ENCODE peak calls at places on chromosomes 2 and 18, in four cellular contexts. O is ovary, R is esophagus squamous epithelium, W is stomach. M is an unnamed sample.
A peak's percentile ranks its signal among the peaks of the same experiment; 100 is the strongest.

GRCh38 chr2:128645631-128646030 is 327.0 kb upstream of the HS6ST1 start:
- DNase-seq in O (no peak), R (no peak), W (peak; percentile 19), M (no peak)

GRCh38 chr2:233332125-233332524 is 22.2 kb upstream of the DGKD start:
- DNase-seq in O (no peak), R (no peak), W (no peak), M (no peak)

GRCh38 chr2:144015655-144016245 is 504.2 kb downstream of the ZEB2 start:
- DNase-seq in O (no peak), R (no peak), W (no peak), M (no peak)

GRCh38 chr2:83196225-83196624 is 1262.9 kb downstream of the SUCLG1 start:
- DNase-seq in O (no peak), R (no peak), W (no peak), M (no peak)

GRCh38 chr2:39171618-39172017 is 50.8 kb upstream of the SOS1 start:
- DNase-seq in O (no peak), R (no peak), W (no peak), M (no peak)

GRCh38 chr2:143230506-143231256 is 101.5 kb downstream of the ARHGAP15 start:
- DNase-seq in O (no peak), R (no peak), W (no peak), M (no peak)

GRCh38 chr2:42905341-42906114 is 113.1 kb upstream of the HAAO start:
- DNase-seq in O (no peak), R (no peak), W (no peak), M (no peak)

GRCh38 chr2:118386636-118387302 is 298.5 kb downstream of the INSIG2 start:
- DNase-seq in O (no peak), R (no peak), W (no peak), M (no peak)

GRCh38 chr2:53475320-53475719 is 292.3 kb upstream of the CHAC2 start:
- DNase-seq in O (no peak), R (no peak), W (no peak), M (no peak)

GRCh38 chr2:38191516-38191915 is 115.6 kb upstream of the CYP1B1 start:
- DNase-seq in O (no peak), R (no peak), W (no peak), M (no peak)

GRCh38 chr2:231093956-231094355 is 30.9 kb downstream of the HTR2B start:
- DNase-seq in O (no peak), R (no peak), W (no peak), M (peak; percentile 57)

GRCh38 chr2:231088779-231089178 is 32.1 kb downstream of the PSMD1 start:
- DNase-seq in O (no peak), R (no peak), W (no peak), M (no peak)
- H3K36me3 ChIP-seq in O (no peaks in the 10 kb centered on the region), R (peaks cover 100% of the 10 kb centered on the region), W (peaks cover 96% of the 10 kb centered on the region), M (peaks cover 2% of the 10 kb centered on the region)

GRCh38 chr2:237596518-237596855 is 6.0 kb upstream of the RAB17 start:
- DNase-seq in O (peak; percentile 18), R (no peak), W (no peak), M (no peak)

GRCh38 chr2:237596856-237597679 is 6.5 kb upstream of the RAB17 start:
- DNase-seq in O (peak; percentile 21), R (no peak), W (no peak), M (no peak)

GRCh38 chr2:237599465-237600110 is 9.1 kb upstream of the RAB17 start:
- DNase-seq in O (peak; percentile 19), R (no peak), W (no peak), M (no peak)

GRCh38 chr2:237598468-237599208 is 8.1 kb upstream of the RAB17 start:
- DNase-seq in O (no peak), R (no peak), W (no peak), M (no peak)

DNA sequence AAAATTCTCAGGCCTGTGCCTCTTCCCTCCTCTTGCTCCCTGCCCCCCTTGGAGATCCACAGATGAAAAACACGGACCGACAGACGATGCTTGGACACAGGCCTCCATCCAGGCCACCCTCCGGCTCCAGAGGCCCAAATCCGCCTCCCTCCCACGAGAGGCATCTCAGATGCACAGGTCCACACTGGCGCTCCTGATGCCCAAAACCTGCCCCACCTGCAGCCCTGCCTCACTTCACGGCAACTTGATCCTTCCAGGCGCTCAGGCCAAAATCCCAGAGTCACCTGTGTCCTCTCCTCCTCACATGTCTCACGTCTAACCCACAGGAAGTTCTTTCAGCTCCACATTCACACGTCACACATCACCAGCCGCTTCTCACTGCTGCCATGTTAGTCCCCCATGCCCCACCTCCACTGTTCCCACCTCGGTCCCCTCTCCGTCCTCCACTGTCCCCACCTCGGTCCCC is 7.2 kb upstream of the RAB17 start:
- DNase-seq in O (peak; percentile 18), R (no peak), W (no peak), M (no peak)
- H3K4me3 ChIP-seq in O (no peak overlapping the region), R (no peak overlapping the region), W (no peak overlapping the region), M (no peak overlapping the region)

GRCh38 chr18:50097702-50098101 is 97.2 kb downstream of the MYO5B start:
- DNase-seq in O (no peak), R (no peak), W (peak; percentile 73), M (no peak)
- TF ChIP-seq POLR2A in O (no peak), R (no peak), W (no peak), M (no peak)

DNA sequence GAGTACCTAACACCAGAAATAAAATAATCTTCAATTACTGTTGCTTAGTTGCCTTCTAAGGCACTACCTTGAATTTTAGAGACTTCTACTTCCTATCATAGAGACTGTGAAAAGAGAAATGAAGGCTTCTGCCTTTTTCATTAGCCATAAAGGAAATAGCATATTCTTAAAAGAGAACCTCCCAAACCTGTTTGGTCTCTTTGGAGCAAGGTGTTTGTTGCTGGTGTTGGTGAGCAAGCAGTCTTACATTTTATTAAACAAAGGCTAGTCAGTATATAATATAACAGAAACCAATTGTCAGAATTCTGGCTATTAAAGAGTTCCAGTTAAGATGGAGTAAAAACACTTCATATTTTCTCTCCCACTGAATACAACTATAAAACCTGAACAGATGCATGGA is 116.4 kb downstream of the TAF4B start:
- DNase-seq in O (no peak), R (no peak), W (no peak), M (no peak)
- H3K36me3 ChIP-seq in O (no peaks in the 10 kb centered on the region), R (no peaks in the 10 kb centered on the region), W (no peaks in the 10 kb centered on the region), M (no peaks in the 10 kb centered on the region)

M was measured in Peyer's patch.